ENCODE peak calls at places on chromosomes 16 and 17, in six cellular contexts. R, H, Y, Z, U and W are unnamed samples.

GRCh38 chr16:56625943-56626654 is 518 bp downstream of the MT1E start:
- DNase-seq in H (no peak), Y (peak), Z (peak), R (peak), U (peak), W (peak)

GRCh38 chr16:23453338-23454052 is 506 bp upstream of the COG7 start:
- DNase-seq in Y (no peak), Z (no peak), U (no peak), R (no peak), H (no peak), W (no peak)

GRCh38 chr17:38958756-38959155 is 8.4 kb downstream of the FBXO47 start:
- DNase-seq in H (no peak), Y (no peak), R (no peak), U (peak), Z (no peak), W (no peak)

GRCh38 chr16:26992661-26993365 is 73.9 kb upstream of the C16orf82 start:
- DNase-seq in U (no peak), Z (no peak), Y (no peak), R (no peak), H (no peak), W (no peak)

GRCh38 chr17:32297424-32297823 is 31.8 kb downstream of the RHBDL3 start:
- DNase-seq in Z (no peak), U (no peak), Y (no peak), R (no peak), H (no peak), W (no peak)

GRCh38 chr16:65069090-65069489 is 52.8 kb downstream of the CDH11 start:
- DNase-seq in R (peak), U (peak), Y (no peak), H (no peak), Z (no peak), W (no peak)

GRCh38 chr16:69105501-69106361 is at the start of gene HAS3:
- DNase-seq in U (peak), Z (peak), R (peak), Y (peak), H (peak), W (peak)

GRCh38 chr17:64635647-64636305 is 26.3 kb downstream of the SMURF2 start:
- DNase-seq in U (peak), H (no peak), Y (peak), Z (no peak), R (peak), W (peak)